ENCODE peak calls at places on chromosomes 7 and 10, in four cellular contexts. One of them, this sample, is unnamed.

GRCh38 chr10:26714816-26715487 is 17.5 kb downstream of the PDSS1 start:
- DNase-seq in transverse colon: peak
- DNase-seq in CD8-positive, alpha-beta memory T cell: no peak
- DNase-seq in tibial artery: no peak
- DNase-seq in this sample: no peak

GRCh38 chr10:32150532-32151101 is 94.4 kb upstream of the KIF5B start:
- DNase-seq in tibial artery: no peak
- DNase-seq in CD8-positive, alpha-beta memory T cell: no peak
- DNase-seq in transverse colon: no peak
- DNase-seq in this sample: peak

GRCh38 chr7:11716185-11716584 is 115.8 kb downstream of the THSD7A start:
- DNase-seq in transverse colon: peak
- DNase-seq in CD8-positive, alpha-beta memory T cell: no peak
- DNase-seq in tibial artery: no peak
- DNase-seq in this sample: no peak

GRCh38 chr7:29228289-29229011 is 33.9 kb downstream of the CHN2 start:
- DNase-seq in transverse colon: peak
- DNase-seq in tibial artery: no peak
- DNase-seq in CD8-positive, alpha-beta memory T cell: no peak
- DNase-seq in this sample: no peak

GRCh38 chr7:29567174-29567573 is 3.5 kb downstream of the PRR15 start:
- DNase-seq in transverse colon: no peak
- DNase-seq in tibial artery: no peak
- DNase-seq in CD8-positive, alpha-beta memory T cell: no peak
- DNase-seq in this sample: no peak

GRCh38 chr7:125555921-125556320 is 626.3 kb upstream of the POT1 start:
- DNase-seq in CD8-positive, alpha-beta memory T cell: no peak
- DNase-seq in tibial artery: no peak
- DNase-seq in transverse colon: no peak
- DNase-seq in this sample: no peak

GRCh38 chr7:47878662-47879061 is 69.6 kb downstream of the PKD1L1 start:
- DNase-seq in CD8-positive, alpha-beta memory T cell: no peak
- DNase-seq in tibial artery: no peak
- DNase-seq in transverse colon: no peak
- DNase-seq in this sample: no peak

GRCh38 chr10:91284486-91285090 is 64.1 kb downstream of the PCGF5 start:
- DNase-seq in CD8-positive, alpha-beta memory T cell: no peak
- DNase-seq in tibial artery: no peak
- DNase-seq in transverse colon: no peak
- DNase-seq in this sample: no peak

GRCh38 chr7:121083138-121083789 is 94.8 kb downstream of the CPED1 start:
- DNase-seq in transverse colon: no peak
- DNase-seq in tibial artery: no peak
- DNase-seq in CD8-positive, alpha-beta memory T cell: no peak
- DNase-seq in this sample: no peak

GRCh38 chr10:44913312-44914079 is 2.4 kb downstream of the TMEM72 start:
- DNase-seq in tibial artery: no peak
- DNase-seq in CD8-positive, alpha-beta memory T cell: no peak
- DNase-seq in transverse colon: no peak
- DNase-seq in this sample: no peak

GRCh38 chr10:22010973-22011408 is 7.5 kb upstream of the DNAJC1 start:
- DNase-seq in tibial artery: no peak
- DNase-seq in transverse colon: no peak
- DNase-seq in CD8-positive, alpha-beta memory T cell: peak
- DNase-seq in this sample: peak

GRCh38 chr7:137597856-137598255 is 248.9 kb downstream of the DGKI start:
- DNase-seq in tibial artery: no peak
- DNase-seq in CD8-positive, alpha-beta memory T cell: no peak
- DNase-seq in transverse colon: no peak
- DNase-seq in this sample: no peak

GRCh38 chr10:20712766-20713165 is 184.3 kb downstream of the NEBL start:
- DNase-seq in transverse colon: no peak
- DNase-seq in CD8-positive, alpha-beta memory T cell: no peak
- DNase-seq in tibial artery: no peak
- DNase-seq in this sample: no peak

GRCh38 chr7:27161721-27162547 is 3.4 kb downstream of the HOXA9 start:
- DNase-seq in transverse colon: peak
- DNase-seq in CD8-positive, alpha-beta memory T cell: no peak
- DNase-seq in tibial artery: peak
- DNase-seq in this sample: no peak

GRCh38 chr10:130377986-130378545 is 241.9 kb downstream of the GLRX3 start:
- DNase-seq in CD8-positive, alpha-beta memory T cell: no peak
- DNase-seq in transverse colon: no peak
- DNase-seq in tibial artery: no peak
- DNase-seq in this sample: no peak

GRCh38 chr7:44127161-44127560 is 3.8 kb upstream of the POLD2 start:
- DNase-seq in transverse colon: no peak
- DNase-seq in CD8-positive, alpha-beta memory T cell: no peak
- DNase-seq in tibial artery: no peak
- DNase-seq in this sample: no peak

GRCh38 chr10:72694476-72695369 is 2.8 kb downstream of the MCU start:
- DNase-seq in CD8-positive, alpha-beta memory T cell: no peak
- DNase-seq in tibial artery: no peak
- DNase-seq in transverse colon: no peak
- DNase-seq in this sample: no peak

GRCh38 chr10:98030093-98030821 is at the start of gene CRTAC1:
- DNase-seq in CD8-positive, alpha-beta memory T cell: no peak
- DNase-seq in transverse colon: peak
- DNase-seq in tibial artery: peak
- DNase-seq in this sample: no peak
- H3K4me3 ChIP-seq in CD8-positive, alpha-beta memory T cell: no peak
- H3K4me3 ChIP-seq in transverse colon: peak
- H3K4me3 ChIP-seq in tibial artery: peak
- H3K4me3 ChIP-seq in this sample: no peak

GRCh38 chr7:71457881-71458590 is 326.1 kb downstream of the GALNT17 start:
- DNase-seq in transverse colon: no peak
- DNase-seq in CD8-positive, alpha-beta memory T cell: no peak
- DNase-seq in tibial artery: no peak
- DNase-seq in this sample: no peak
- H3K4me3 ChIP-seq in transverse colon: no peak
- H3K4me3 ChIP-seq in CD8-positive, alpha-beta memory T cell: no peak
- H3K4me3 ChIP-seq in tibial artery: no peak
- H3K4me3 ChIP-seq in this sample: no peak

DNA sequence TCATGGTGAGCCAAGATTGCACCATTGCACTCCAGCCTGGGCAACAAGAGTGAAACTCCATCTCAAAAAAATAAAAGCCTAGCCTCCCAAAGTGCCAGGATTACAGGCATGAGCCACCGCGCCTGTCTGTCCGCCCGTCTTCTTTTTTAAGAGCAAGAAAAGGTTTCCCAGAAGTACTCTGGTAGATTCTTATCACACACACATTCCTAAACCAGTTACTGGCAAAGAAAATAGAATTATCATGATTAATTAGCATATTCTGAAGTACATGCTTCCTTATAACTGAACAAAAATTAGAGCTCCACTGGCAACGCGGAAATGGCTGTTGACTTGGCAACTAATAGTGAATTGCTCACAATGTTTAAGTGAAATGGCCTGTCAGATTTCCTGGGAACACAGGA is 87.0 kb downstream of the ADK start:
- DNase-seq in transverse colon: no peak
- DNase-seq in tibial artery: no peak
- DNase-seq in CD8-positive, alpha-beta memory T cell: no peak
- DNase-seq in this sample: no peak
- H3K4me3 ChIP-seq in transverse colon: no peak
- H3K4me3 ChIP-seq in tibial artery: no peak
- H3K4me3 ChIP-seq in CD8-positive, alpha-beta memory T cell: no peak
- H3K4me3 ChIP-seq in this sample: no peak

GRCh38 chr7:7738622-7739021 is 20.2 kb upstream of the RPA3 start:
- DNase-seq in tibial artery: no peak
- DNase-seq in CD8-positive, alpha-beta memory T cell: no peak
- DNase-seq in transverse colon: no peak
- DNase-seq in this sample: no peak
- H3K4me3 ChIP-seq in tibial artery: no peak
- H3K4me3 ChIP-seq in CD8-positive, alpha-beta memory T cell: no peak
- H3K4me3 ChIP-seq in transverse colon: no peak
- H3K4me3 ChIP-seq in this sample: no peak

DNA sequence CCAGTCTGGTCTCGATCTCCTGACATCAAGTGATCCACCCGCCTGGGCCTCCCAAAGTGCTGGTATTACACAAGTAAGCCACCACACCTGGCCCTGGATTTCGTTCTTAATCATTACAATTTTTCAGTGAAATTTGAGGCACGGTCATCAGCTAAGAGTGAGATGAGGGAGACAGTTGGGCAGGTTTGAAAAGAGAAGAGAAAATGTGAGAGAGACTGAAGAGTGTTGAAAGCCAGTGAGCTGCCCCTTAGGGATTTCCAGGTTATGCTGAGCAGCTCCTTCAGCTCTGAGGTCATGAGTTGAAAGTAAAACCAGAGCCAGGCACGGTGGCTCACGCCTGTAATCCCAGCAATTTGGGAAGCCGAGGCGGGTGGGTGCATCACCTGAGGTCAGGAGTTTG is 5.9 kb upstream of the UPF2 start:
- DNase-seq in CD8-positive, alpha-beta memory T cell: no peak
- DNase-seq in tibial artery: no peak
- DNase-seq in transverse colon: no peak
- DNase-seq in this sample: no peak
- H3K4me3 ChIP-seq in CD8-positive, alpha-beta memory T cell: no peak
- H3K4me3 ChIP-seq in tibial artery: no peak
- H3K4me3 ChIP-seq in transverse colon: no peak
- H3K4me3 ChIP-seq in this sample: no peak

GRCh38 chr10:10811562-10811961 is 206.1 kb upstream of the CELF2 start:
- DNase-seq in transverse colon: no peak
- DNase-seq in CD8-positive, alpha-beta memory T cell: no peak
- DNase-seq in tibial artery: no peak
- DNase-seq in this sample: no peak
- H3K4me3 ChIP-seq in transverse colon: no peak
- H3K4me3 ChIP-seq in CD8-positive, alpha-beta memory T cell: no peak
- H3K4me3 ChIP-seq in tibial artery: no peak
- H3K4me3 ChIP-seq in this sample: no peak

GRCh38 chr7:7495171-7495570 is 40.5 kb downstream of the COL28A1 start:
- DNase-seq in transverse colon: no peak
- DNase-seq in tibial artery: no peak
- DNase-seq in CD8-positive, alpha-beta memory T cell: no peak
- DNase-seq in this sample: no peak

GRCh38 chr7:7491044-7491443 is 44.6 kb downstream of the COL28A1 start:
- DNase-seq in transverse colon: no peak
- DNase-seq in tibial artery: no peak
- DNase-seq in CD8-positive, alpha-beta memory T cell: no peak
- DNase-seq in this sample: no peak

GRCh38 chr7:7499892-7500291 is 35.8 kb downstream of the COL28A1 start:
- DNase-seq in CD8-positive, alpha-beta memory T cell: no peak
- DNase-seq in transverse colon: no peak
- DNase-seq in tibial artery: no peak
- DNase-seq in this sample: no peak

GRCh38 chr7:7498881-7499280 is 36.8 kb downstream of the COL28A1 start:
- DNase-seq in transverse colon: no peak
- DNase-seq in tibial artery: no peak
- DNase-seq in CD8-positive, alpha-beta memory T cell: no peak
- DNase-seq in this sample: no peak

GRCh38 chr7:7496326-7496725 is 39.3 kb downstream of the COL28A1 start:
- DNase-seq in tibial artery: no peak
- DNase-seq in transverse colon: no peak
- DNase-seq in CD8-positive, alpha-beta memory T cell: no peak
- DNase-seq in this sample: no peak
- H3K4me3 ChIP-seq in tibial artery: no peak
- H3K4me3 ChIP-seq in transverse colon: no peak
- H3K4me3 ChIP-seq in CD8-positive, alpha-beta memory T cell: no peak
- H3K4me3 ChIP-seq in this sample: no peak

GRCh38 chr7:74454059-74454947 is 597 bp downstream of the GTF2IRD1 start:
- DNase-seq in CD8-positive, alpha-beta memory T cell: no peak
- DNase-seq in tibial artery: no peak
- DNase-seq in transverse colon: no peak
- DNase-seq in this sample: no peak

GRCh38 chr7:74454948-74455804 is 1.5 kb downstream of the GTF2IRD1 start:
- DNase-seq in transverse colon: peak
- DNase-seq in tibial artery: peak
- DNase-seq in CD8-positive, alpha-beta memory T cell: no peak
- DNase-seq in this sample: no peak

GRCh38 chr7:74453321-74454011 is at the start of gene GTF2IRD1:
- DNase-seq in tibial artery: peak
- DNase-seq in transverse colon: peak
- DNase-seq in CD8-positive, alpha-beta memory T cell: peak
- DNase-seq in this sample: peak

GRCh38 chr7:74457007-74457406 is 3.3 kb downstream of the GTF2IRD1 start:
- DNase-seq in CD8-positive, alpha-beta memory T cell: no peak
- DNase-seq in tibial artery: no peak
- DNase-seq in transverse colon: no peak
- DNase-seq in this sample: no peak

DNA sequence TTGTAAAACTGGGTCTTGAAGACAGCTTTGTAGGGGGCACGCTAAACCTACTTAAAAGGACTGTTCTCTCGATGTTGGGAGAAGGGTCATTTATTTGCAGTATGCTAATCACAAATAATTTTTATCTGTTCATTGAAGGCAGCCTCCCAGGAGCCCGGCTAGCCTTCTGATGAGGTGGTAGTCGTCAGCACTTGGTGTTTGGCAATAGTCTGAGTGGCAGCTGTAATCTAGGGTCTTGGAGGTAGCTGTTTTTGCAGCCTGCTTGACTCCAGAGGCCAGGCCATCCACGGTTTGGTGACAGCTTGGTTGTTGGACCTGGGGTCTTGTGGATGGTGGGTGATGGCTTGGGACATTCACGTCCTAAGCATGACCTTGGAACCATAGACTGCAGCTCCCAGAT is 2.2 kb downstream of the GTF2IRD1 start:
- DNase-seq in tibial artery: no peak
- DNase-seq in transverse colon: no peak
- DNase-seq in CD8-positive, alpha-beta memory T cell: no peak
- DNase-seq in this sample: no peak
- H3K4me3 ChIP-seq in tibial artery: no peak
- H3K4me3 ChIP-seq in transverse colon: no peak
- H3K4me3 ChIP-seq in CD8-positive, alpha-beta memory T cell: no peak
- H3K4me3 ChIP-seq in this sample: no peak

This sample was measured in CD4-positive, alpha-beta memory T cell.